ENCODE peak calls at places on chromosomes 5 and 9, in four cellular contexts. S, M, Y and U are unnamed samples.

GRCh38 chr5:74040811-74041491 is 415.0 kb downstream of the ARHGEF28 start:
- DNase-seq in S (peak), M (no peak), Y (no peak), U (no peak)

GRCh38 chr5:177098772-177099152 is 12.0 kb downstream of the FGFR4 start:
- DNase-seq in S (no peak), M (no peak), Y (no peak), U (no peak)

GRCh38 chr5:21642321-21642720 is 1210.8 kb downstream of the CDH12 start:
- DNase-seq in S (no peak), M (no peak), Y (no peak), U (no peak)

GRCh38 chr9:92728831-92729734 is 35.5 kb downstream of the BICD2 start:
- DNase-seq in S (no peak), M (peak), Y (no peak), U (peak)

GRCh38 chr5:33785571-33785970 is 106.2 kb downstream of the ADAMTS12 start:
- DNase-seq in S (no peak), M (no peak), Y (no peak), U (no peak)

GRCh38 chr5:124952079-124952478 is 205.6 kb upstream of the ZNF608 start:
- DNase-seq in S (no peak), M (peak), Y (no peak), U (peak)

GRCh38 chr9:114008667-114009410 is 69.3 kb downstream of the AMBP start:
- DNase-seq in S (no peak), M (peak), Y (no peak), U (peak)

GRCh38 chr5:9546973-9547947 is 1.4 kb upstream of the SEMA5A start:
- DNase-seq in S (no peak), M (no peak), Y (peak), U (peak)

GRCh38 chr9:121999556-121999955 is 93.6 kb downstream of the TTLL11 start:
- DNase-seq in S (no peak), M (no peak), Y (no peak), U (no peak)

GRCh38 chr5:54996476-54996875 is 11.1 kb upstream of the ESM1 start:
- DNase-seq in S (no peak), M (no peak), Y (no peak), U (no peak)

GRCh38 chr5:169577966-169578365 is 5.6 kb upstream of the SPDL1 start:
- DNase-seq in S (no peak), M (no peak), Y (peak), U (no peak)

GRCh38 chr9:389159-389558 is 174.5 kb downstream of the DOCK8 start:
- DNase-seq in S (no peak), M (no peak), Y (no peak), U (no peak)

GRCh38 chr5:172795401-172795977 is 24.5 kb upstream of the DUSP1 start:
- DNase-seq in S (no peak), M (peak), Y (no peak), U (peak)

GRCh38 chr9:2228132-2228531 is 213.0 kb downstream of the SMARCA2 start:
- DNase-seq in S (no peak), M (no peak), Y (peak), U (peak)

GRCh38 chr9:89179920-89180667 is 1.5 kb upstream of the SHC3 start:
- DNase-seq in S (peak), M (peak), Y (peak), U (peak)

GRCh38 chr5:168254013-168254693 is 37.3 kb upstream of the WWC1 start:
- DNase-seq in S (no peak), M (no peak), Y (no peak), U (no peak)

GRCh38 chr5:140039561-140039960 is 3.5 kb downstream of the NRG2 start:
- DNase-seq in S (no peak), M (no peak), Y (no peak), U (peak)

GRCh38 chr5:65803699-65804426 is 81.9 kb downstream of the NLN start:
- DNase-seq in S (no peak), M (no peak), Y (no peak), U (no peak)

GRCh38 chr9:80836013-80836412 is 853.3 kb downstream of the TLE1 start:
- DNase-seq in S (no peak), M (no peak), Y (no peak), U (no peak)

GRCh38 chr5:115415143-115415491 is 118.7 kb upstream of the CCDC112 start:
- DNase-seq in S (peak), M (peak), Y (peak), U (no peak)

GRCh38 chr9:124399323-124399962 is 15.8 kb downstream of the PSMB7 start:
- DNase-seq in S (no peak), M (no peak), Y (no peak), U (no peak)

GRCh38 chr9:132409828-132410528 is at the start of gene CFAP77:
- DNase-seq in S (peak), M (peak), Y (peak), U (peak)

GRCh38 chr9:114851301-114851700 is 45.5 kb upstream of the TNFSF15 start:
- DNase-seq in S (no peak), M (no peak), Y (no peak), U (no peak)

GRCh38 chr9:31146485-31147166 is 1237.8 kb upstream of the ACO1 start:
- DNase-seq in S (no peak), M (no peak), Y (no peak), U (no peak)

GRCh38 chr9:130854086-130854485 is 19.0 kb downstream of the ABL1 start:
- DNase-seq in S (no peak), M (no peak), Y (no peak), U (no peak)

GRCh38 chr5:58925627-58926545 is 343.0 kb downstream of the RAB3C start:
- DNase-seq in S (no peak), M (no peak), Y (no peak), U (no peak)

GRCh38 chr9:137924761-137925369 is 47.3 kb downstream of the CACNA1B start:
- DNase-seq in S (no peak), M (no peak), Y (no peak), U (no peak)